ENCODE peak calls at places on chromosome 13, in five cellular contexts. E is WTC11, X is H1, S is GM12878, A is K562. K is an unnamed sample.
A peak's percentile ranks its signal among the peaks of the same experiment; 100 is the strongest.

GRCh38 chr13:53206455-53206854 is 177.8 kb downstream of the OLFM4 start:
- DNase-seq in E (no peak), X (no peak), S (no peak), A (no peak), K (no peak)

GRCh38 chr13:39038569-39038898 is 278 bp downstream of the NHLRC3 start:
- DNase-seq in E (no peak), X (no peak), S (no peak), A (no peak), K (peak; percentile 17)

GRCh38 chr13:46124531-46124966 is 19.7 kb upstream of the CPB2 start:
- DNase-seq in E (no peak), X (no peak), S (no peak), A (no peak), K (no peak)

GRCh38 chr13:100131863-100132574 is 43.1 kb downstream of the PCCA start:
- DNase-seq in E (no peak), X (no peak), S (no peak), A (peak; percentile 45), K (peak; percentile 32)

GRCh38 chr13:80928241-80928640 is 587.3 kb upstream of the SPRY2 start:
- DNase-seq in E (no peak), X (no peak), S (no peak), A (no peak), K (no peak)

GRCh38 chr13:95176611-95177259 is 124.5 kb downstream of the ABCC4 start:
- DNase-seq in E (no peak), X (no peak), S (no peak), A (no peak), K (no peak)

GRCh38 chr13:75675421-75675820 is 39.3 kb downstream of the LMO7 start:
- DNase-seq in E (no peak), X (no peak), S (no peak), A (no peak), K (no peak)

GRCh38 chr13:49171358-49171757 is 48.8 kb upstream of the MLNR start:
- DNase-seq in E (no peak), X (no peak), S (no peak), A (no peak), K (no peak)

GRCh38 chr13:78430811-78431210 is 172.5 kb downstream of the POU4F1 start:
- DNase-seq in E (no peak), X (no peak), S (no peak), A (no peak), K (no peak)

GRCh38 chr13:76019421-76020044 is 383.4 kb downstream of the LMO7 start:
- DNase-seq in E (peak; percentile 74), X (peak; percentile 51), S (no peak), A (no peak), K (peak; percentile 63)

GRCh38 chr13:37109080-37109678 is 3.7 kb upstream of the CSNK1A1L start:
- DNase-seq in E (no peak), X (no peak), S (no peak), A (no peak), K (peak; percentile 3)

GRCh38 chr13:97012251-97013048 is 18.2 kb upstream of the OXGR1 start:
- DNase-seq in E (no peak), X (no peak), S (no peak), A (no peak), K (no peak)

GRCh38 chr13:23610966-23611486 is 40.8 kb downstream of the TNFRSF19 start:
- DNase-seq in E (no peak), X (no peak), S (no peak), A (no peak), K (no peak)

GRCh38 chr13:105410602-105411001 is 1124.9 kb downstream of the EFNB2 start:
- DNase-seq in E (peak; percentile 83), X (peak; percentile 10), S (no peak), A (peak; percentile 7), K (peak; percentile 7)

GRCh38 chr13:51999525-51999924 is 11.7 kb downstream of the ATP7B start:
- DNase-seq in E (no peak), X (no peak), S (no peak), A (no peak), K (no peak)

GRCh38 chr13:21043898-21044297 is 17.5 kb downstream of the LATS2 start:
- DNase-seq in E (no peak), X (no peak), S (no peak), A (no peak), K (no peak)

GRCh38 chr13:52703482-52703881 is 36.1 kb downstream of the CNMD start:
- DNase-seq in E (no peak), X (no peak), S (no peak), A (no peak), K (no peak)

GRCh38 chr13:101157261-101157660 is 259.0 kb downstream of the NALCN start:
- DNase-seq in E (no peak), X (no peak), S (no peak), A (no peak), K (no peak)

GRCh38 chr13:23504188-23504587 is 66.0 kb upstream of the TNFRSF19 start:
- DNase-seq in E (no peak), X (no peak), S (no peak), A (no peak), K (no peak)

GRCh38 chr13:32115069-32115468 is 83.5 kb downstream of the FRY start:
- DNase-seq in E (no peak), X (no peak), S (no peak), A (no peak), K (no peak)

GRCh38 chr13:21661097-21661496 is 9.8 kb upstream of the FGF9 start:
- DNase-seq in E (no peak), X (no peak), S (no peak), A (no peak), K (no peak)

GRCh38 chr13:78032132-78032531 is 113.5 kb upstream of the EDNRB start:
- DNase-seq in E (no peak), X (no peak), S (no peak), A (no peak), K (no peak)

GRCh38 chr13:59176775-59177174 is 987.0 kb downstream of the DIAPH3 start:
- DNase-seq in E (no peak), X (no peak), S (no peak), A (peak; percentile 8), K (peak; percentile 9)

GRCh38 chr13:109366521-109366920 is 419.9 kb downstream of the IRS2 start:
- DNase-seq in E (no peak), X (no peak), S (no peak), A (no peak), K (no peak)

GRCh38 chr13:41313117-41313516 is 2.0 kb downstream of the NAA16 start:
- DNase-seq in E (no peak), X (no peak), S (no peak), A (no peak), K (no peak)

DNA sequence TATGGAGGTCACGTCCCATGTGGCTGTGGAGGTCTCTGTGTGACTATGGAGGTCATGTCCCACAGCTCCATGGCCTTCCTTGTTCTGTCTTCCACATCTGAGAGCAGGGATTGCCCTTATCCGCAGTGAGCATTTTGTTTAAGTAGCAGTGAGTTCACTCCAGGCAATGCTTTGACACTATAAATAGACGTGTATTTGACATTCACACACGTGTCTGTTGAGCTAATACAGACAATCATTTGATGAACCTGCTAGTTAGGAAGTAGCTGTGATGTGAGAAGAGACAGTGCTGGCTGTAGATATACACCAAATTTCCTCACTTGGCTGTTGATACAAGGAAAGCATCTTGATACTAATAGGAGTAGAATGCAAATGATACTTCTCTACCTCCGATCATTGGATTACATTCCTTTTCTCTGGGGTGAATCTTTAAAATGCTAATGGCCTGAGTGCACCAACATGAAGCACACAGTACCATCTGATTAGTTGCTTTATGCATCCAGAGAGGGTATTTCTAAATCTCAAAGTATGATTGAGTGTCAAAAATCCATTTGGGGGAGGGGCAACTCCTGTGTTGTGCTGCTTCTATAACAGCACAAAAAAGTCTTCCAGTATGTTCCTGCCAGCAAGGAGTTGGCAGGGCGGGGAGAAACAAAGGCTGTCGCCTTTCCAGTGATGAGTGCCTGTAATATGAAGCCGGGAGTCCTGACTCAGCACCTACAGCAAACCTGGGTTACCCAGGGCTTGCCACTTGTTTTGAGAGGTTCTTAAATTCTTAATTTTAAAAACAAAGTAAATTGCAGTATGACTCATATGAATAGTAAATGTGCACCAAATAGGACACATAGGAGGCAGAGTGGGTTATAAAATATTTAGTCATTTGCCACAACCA is 7.0 kb downstream of the CUL4A start:
- DNase-seq in E (no peak), X (no peak), S (no peak), A (no peak), K (peak; percentile 45)
- TF ChIP-seq ATF2 in E (no peak), X (no peak), S (no peak), A (no peak), K (no peak)

DNA sequence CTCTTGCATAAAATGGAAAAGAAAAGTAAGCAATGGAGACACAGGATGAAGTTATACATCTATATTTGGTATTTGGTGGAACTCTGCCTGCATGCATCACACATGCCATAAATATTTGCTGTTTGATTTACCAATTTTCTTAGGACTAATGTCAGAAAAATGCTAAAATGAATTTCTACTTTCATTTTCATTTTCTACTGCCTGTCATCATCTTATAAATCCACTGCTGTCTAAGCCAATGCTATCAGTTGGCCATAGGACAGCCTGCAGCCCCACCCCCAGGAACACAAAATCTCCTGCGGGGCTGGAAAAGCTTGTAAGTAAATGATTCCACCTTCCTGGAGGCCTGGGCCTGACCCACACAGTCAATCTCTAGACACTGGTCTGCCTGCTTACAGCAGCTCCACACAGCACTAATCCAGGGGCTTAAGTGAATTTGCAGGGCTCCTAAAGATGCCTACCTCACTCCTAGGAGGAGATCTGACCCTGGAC is 122.0 kb downstream of the ENOX1 start:
- DNase-seq in E (peak; percentile 28), X (no peak), S (no peak), A (no peak), K (no peak)
- TF ChIP-seq ATF2 in E (no peak), X (no peak), S (no peak), A (no peak), K (no peak)

GRCh38 chr13:113073942-113074341 is 31.6 kb upstream of the F7 start:
- DNase-seq in E (no peak), X (no peak), S (no peak), A (no peak), K (no peak)
- TF ChIP-seq ATF2 in E (no peak), X (no peak), S (no peak), A (no peak), K (no peak)

GRCh38 chr13:29752175-29752574 is 98.2 kb downstream of the UBL3 start:
- DNase-seq in E (no peak), X (no peak), S (no peak), A (no peak), K (no peak)

GRCh38 chr13:29758591-29759114 is 91.8 kb downstream of the UBL3 start:
- DNase-seq in E (no peak), X (no peak), S (peak; percentile 74), A (no peak), K (peak; percentile 5)

GRCh38 chr13:29756506-29756905 is 93.9 kb downstream of the UBL3 start:
- DNase-seq in E (no peak), X (no peak), S (no peak), A (no peak), K (no peak)

GRCh38 chr13:29753593-29754485 is 96.6 kb downstream of the UBL3 start:
- DNase-seq in E (no peak), X (no peak), S (no peak), A (no peak), K (no peak)

GRCh38 chr13:29754486-29754806 is 96.0 kb downstream of the UBL3 start:
- DNase-seq in E (peak; percentile 23), X (no peak), S (no peak), A (no peak), K (peak; percentile 47)
- TF ChIP-seq ATF2 in E (no peak), X (no peak), S (no peak), A (no peak), K (no peak)

GRCh38 chr13:34822681-34823080 is 119.4 kb upstream of the NBEA start:
- DNase-seq in E (no peak), X (no peak), S (no peak), A (no peak), K (no peak)

GRCh38 chr13:34816118-34816517 is 126.0 kb upstream of the NBEA start:
- DNase-seq in E (peak; percentile 16), X (peak; percentile 21), S (no peak), A (no peak), K (no peak)

GRCh38 chr13:34816543-34816942 is 125.5 kb upstream of the NBEA start:
- DNase-seq in E (no peak), X (no peak), S (no peak), A (no peak), K (no peak)

GRCh38 chr13:34817246-34817645 is 124.8 kb upstream of the NBEA start:
- DNase-seq in E (no peak), X (no peak), S (no peak), A (no peak), K (no peak)
- TF ChIP-seq ATF2 in E (no peak), X (no peak), S (no peak), A (no peak), K (no peak)